ENCODE peak calls at places on chromosomes 6 and 20, in eight cellular contexts. J is NCI-H2107; N is naive thymus-derived CD4-positive, alpha-beta T cell; C is mucosa of descending colon; Y is activated CD8-positive, alpha-beta T cell treated with anti-CD3 and anti-CD28 coated beads for 36 hours; Q is activated naive CD4-positive, alpha-beta T cell treated with anti-CD3 and anti-CD28 coated beads, Interleukin-2, amount 50 U/mL, for 16 hours; T is fibroblast of lung; P is CD8-positive, alpha-beta memory T cell. E is an unnamed sample.

GRCh38 chr6:104123227-104123626 is 736.5 kb downstream of the HACE1 start:
- DNase-seq in C (no peak), N (no peak), Y (no peak), P (no peak), J (no peak), T (no peak), Q (no peak), E (peak; percentile 57)

GRCh38 chr6:139763468-139764214 is 389.2 kb upstream of the CITED2 start:
- DNase-seq in J (no peak), Y (no peak), C (no peak), N (no peak), P (no peak), T (peak; percentile 40), Q (no peak), E (no peak)

GRCh38 chr20:699342-699741 is 23.7 kb upstream of the SCRT2 start:
- DNase-seq in C (no peak), J (no peak), T (no peak), Q (no peak), P (no peak), Y (no peak), N (no peak), E (no peak)

GRCh38 chr6:127550403-127550802 is 26.6 kb upstream of the C6orf58 start:
- DNase-seq in Q (no peak), N (no peak), J (no peak), T (peak; percentile 59), C (no peak), P (no peak), Y (no peak), E (no peak)

GRCh38 chr6:158011478-158011920 is 29.8 kb downstream of the SYNJ2 start:
- DNase-seq in C (no peak), N (no peak), J (no peak), P (no peak), T (peak; percentile 84), Y (no peak), Q (no peak), E (no peak)

GRCh38 chr6:145028144-145028818 is 707.0 kb downstream of the EPM2A start:
- DNase-seq in N (no peak), Y (peak; percentile 33), Q (no peak), P (no peak), C (no peak), T (peak; percentile 51), J (no peak), E (no peak)

GRCh38 chr6:75204959-75205775 is 686 bp downstream of the COL12A1 start:
- DNase-seq in C (peak; percentile 54), P (no peak), T (peak; percentile 78), N (no peak), Y (peak; percentile 38), J (no peak), Q (peak; percentile 18), E (no peak)

GRCh38 chr6:14265049-14266021 is 147.8 kb downstream of the CD83 start:
- DNase-seq in Y (no peak), C (no peak), Q (no peak), J (no peak), T (no peak), P (no peak), N (no peak), E (no peak)

GRCh38 chr6:143806282-143807102 is 36.6 kb upstream of the LTV1 start:
- DNase-seq in J (no peak), N (peak; percentile 84), P (no peak), T (peak; percentile 67), C (no peak), Y (peak; percentile 97), Q (peak; percentile 81), E (no peak)

GRCh38 chr20:18304618-18305017 is 16.3 kb downstream of the ZNF133 start:
- DNase-seq in Q (no peak), Y (no peak), T (no peak), C (no peak), J (no peak), P (no peak), N (no peak), E (no peak)

GRCh38 chr20:61629361-61630239 is 377.5 kb downstream of the CDH4 start:
- DNase-seq in J (no peak), N (no peak), Q (no peak), C (no peak), Y (no peak), P (no peak), T (no peak), E (no peak)

GRCh38 chr6:43916924-43917877 is 147.2 kb downstream of the VEGFA start:
- DNase-seq in J (no peak), T (peak; percentile 91), C (peak; percentile 85), N (no peak), Q (no peak), Y (no peak), P (no peak), E (no peak)

GRCh38 chr6:30135147-30135546 is 793 bp upstream of the TRIM40 start:
- DNase-seq in P (no peak), N (no peak), Q (no peak), J (no peak), T (no peak), Y (no peak), C (no peak), E (no peak)

GRCh38 chr6:10429638-10430427 is 15.0 kb upstream of the TFAP2A start:
- DNase-seq in N (no peak), C (no peak), P (no peak), J (peak; percentile 35), Y (no peak), Q (no peak), T (peak; percentile 58), E (no peak)

GRCh38 chr20:24609757-24610156 is 140.3 kb downstream of the SYNDIG1 start:
- DNase-seq in Y (no peak), P (no peak), C (no peak), N (no peak), T (no peak), Q (no peak), J (no peak), E (no peak)

GRCh38 chr6:30882764-30883475 is 1.4 kb upstream of the DDR1 start:
- DNase-seq in Q (no peak), P (no peak), T (no peak), C (peak; percentile 90), J (no peak), Y (peak; percentile 25), N (no peak), E (no peak)

GRCh38 chr6:164124986-164125385 is 710.5 kb downstream of the QKI start:
- DNase-seq in T (no peak), J (no peak), N (no peak), P (no peak), C (no peak), Q (no peak), Y (no peak), E (no peak)

GRCh38 chr6:63764318-63764916 is 128.8 kb downstream of the PHF3 start:
- DNase-seq in Q (no peak), C (no peak), N (no peak), T (peak; percentile 69), J (peak; percentile 32), Y (no peak), P (peak; percentile 27), E (peak; percentile 58)

GRCh38 chr6:92777146-92777740 is 642.1 kb downstream of the EPHA7 start:
- DNase-seq in Q (no peak), Y (no peak), C (no peak), T (peak; percentile 68), N (no peak), P (no peak), J (no peak), E (peak; percentile 62)

GRCh38 chr20:12064540-12064939 is 146.8 kb downstream of the BTBD3 start:
- DNase-seq in C (no peak), P (no peak), Y (no peak), N (no peak), J (no peak), T (no peak), Q (no peak), E (no peak)

GRCh38 chr6:25066593-25066992 is 130.8 kb upstream of the RIPOR2 start:
- DNase-seq in C (no peak), N (no peak), Y (no peak), Q (no peak), P (no peak), J (no peak), T (no peak), E (no peak)

GRCh38 chr6:113464959-113465358 is 392.2 kb upstream of the MARCKS start:
- DNase-seq in Q (no peak), P (no peak), Y (no peak), J (no peak), T (peak; percentile 78), N (no peak), C (no peak), E (no peak)

GRCh38 chr6:22467645-22468044 is 101.7 kb upstream of the HDGFL1 start:
- DNase-seq in Q (no peak), P (no peak), T (no peak), Y (no peak), N (no peak), C (no peak), J (no peak), E (no peak)

GRCh38 chr20:59004763-59005522 is 2.1 kb downstream of the CTSZ start:
- DNase-seq in P (peak; percentile 49), Y (peak; percentile 79), J (no peak), C (peak; percentile 91), N (no peak), Q (no peak), T (no peak), E (no peak)

GRCh38 chr6:95431637-95432228 is 145.6 kb upstream of the MANEA start:
- DNase-seq in J (peak; percentile 51), C (no peak), P (peak; percentile 10), T (peak; percentile 52), Y (peak; percentile 59), Q (peak; percentile 19), N (no peak), E (peak; percentile 59)